ENCODE peak calls at places on chromosomes 4 and X, in nine cellular contexts. N is left ventricle myocardium inferior, U is fibroblast of mammary gland, E is brain microvascular endothelial cell, Z is psoas muscle, P is IMR-90, T is mucosa of descending colon, H is choroid plexus epithelial cell, B is lower lobe of right lung. A is an unnamed sample.

GRCh38 chr4:3677671-3678070 is 88.5 kb upstream of the ADRA2C start:
- DNase-seq in E (no peak), T (peak), H (no peak), U (no peak), Z (no peak), P (no peak), B (peak), N (no peak), A (no peak)

GRCh38 chr4:136644279-136644678 is 888.0 kb downstream of the PCDH18 start:
- DNase-seq in U (no peak), H (no peak), B (no peak), Z (no peak), P (no peak), N (no peak), E (no peak), T (no peak), A (no peak)

GRCh38 chrX:17032351-17032750 is 85.9 kb downstream of the REPS2 start:
- DNase-seq in P (no peak), Z (no peak), B (no peak), E (peak), H (peak), N (no peak), T (no peak), U (peak), A (peak)

GRCh38 chrX:130716822-130717405 is 186.1 kb downstream of the ENOX2 start:
- DNase-seq in N (no peak), P (no peak), E (no peak), H (no peak), Z (no peak), B (no peak), U (no peak), T (no peak), A (no peak)

GRCh38 chrX:119041175-119041574 is 31.6 kb upstream of the CT47C1 start:
- DNase-seq in N (peak), B (no peak), Z (peak), H (peak), U (peak), T (no peak), P (peak), E (peak), A (peak)

GRCh38 chrX:57677132-57677858 is 2.8 kb downstream of the NLRP2B start:
- DNase-seq in P (no peak), H (peak), U (no peak), T (no peak), B (no peak), Z (no peak), N (no peak), E (no peak), A (no peak)

GRCh38 chrX:141903400-141904155 is at the start of gene MAGEC1:
- DNase-seq in T (no peak), B (no peak), E (no peak), P (no peak), Z (no peak), U (no peak), N (no peak), H (no peak), A (no peak)

GRCh38 chrX:22165732-22166457 is 106.8 kb upstream of the CBLL2 start:
- DNase-seq in Z (no peak), H (peak), B (no peak), T (no peak), P (peak), N (no peak), E (peak), U (peak), A (peak)

GRCh38 chr4:173288698-173289350 is 45.3 kb downstream of the HMGB2 start:
- DNase-seq in B (no peak), T (no peak), P (no peak), U (no peak), E (no peak), H (no peak), Z (no peak), N (no peak), A (no peak)

GRCh38 chrX:103747199-103747598 is 29.4 kb upstream of the PLP1 start:
- DNase-seq in E (no peak), P (no peak), U (no peak), Z (no peak), N (no peak), T (no peak), H (no peak), B (no peak), A (no peak)

GRCh38 chr4:172042714-172043114 is 229.5 kb downstream of the GALNTL6 start:
- DNase-seq in H (peak), T (no peak), N (no peak), B (no peak), P (no peak), Z (no peak), U (peak), E (no peak), A (no peak)

GRCh38 chr4:93139118-93139517 is 689.4 kb upstream of the ATOH1 start:
- DNase-seq in N (no peak), U (no peak), E (no peak), B (no peak), H (no peak), Z (no peak), T (no peak), P (no peak), A (no peak)

GRCh38 chrX:19017271-19017670 is 33.4 kb upstream of the PHKA2 start:
- DNase-seq in H (peak), Z (peak), P (peak), U (peak), B (no peak), E (no peak), T (no peak), N (no peak), A (no peak)

GRCh38 chr4:173237152-173237551 is 68.5 kb downstream of the GALNT7 start:
- DNase-seq in N (no peak), Z (no peak), P (no peak), H (no peak), T (no peak), U (no peak), E (no peak), B (no peak), A (no peak)

GRCh38 chrX:103356897-103357296 is 591 bp downstream of the TCEAL9 start:
- DNase-seq in T (no peak), H (no peak), B (no peak), Z (no peak), E (no peak), U (no peak), N (peak), P (no peak), A (no peak)

GRCh38 chrX:110320588-110320987 is 2.7 kb upstream of the AMMECR1 start:
- DNase-seq in E (no peak), N (no peak), Z (no peak), U (no peak), T (no peak), P (no peak), B (no peak), H (no peak), A (no peak)

GRCh38 chrX:119062750-119063374 is 9.9 kb upstream of the CT47C1 start:
- DNase-seq in H (peak), U (peak), T (no peak), B (no peak), N (no peak), Z (no peak), P (peak), E (peak), A (peak)

GRCh38 chrX:40146471-40147398 is 49.0 kb upstream of the BCOR start:
- DNase-seq in Z (no peak), P (peak), N (no peak), E (no peak), H (peak), B (peak), T (no peak), U (no peak), A (no peak)

GRCh38 chrX:72280210-72280882 is 3.3 kb upstream of the RPS4X start:
- DNase-seq in Z (no peak), P (peak), E (no peak), H (no peak), U (peak), B (no peak), T (no peak), N (no peak), A (no peak)

GRCh38 chr4:6348408-6348807 is 78.8 kb downstream of the WFS1 start:
- DNase-seq in B (no peak), E (no peak), P (no peak), T (no peak), H (no peak), Z (no peak), N (no peak), U (no peak), A (no peak)
- TF ChIP-seq CTCF in B (no peak), E (no peak), P (no peak), T (no peak), H (no peak), Z (no peak), N (no peak), U (no peak), A (no peak)

GRCh38 chr4:150078996-150079581 is 844 bp downstream of the DCLK2 start:
- DNase-seq in Z (peak), T (peak), B (peak), H (peak), U (peak), E (peak), P (peak), N (peak), A (peak)

GRCh38 chr4:150080875-150081274 is 2.6 kb downstream of the DCLK2 start:
- DNase-seq in B (no peak), H (no peak), Z (no peak), U (no peak), N (no peak), T (no peak), P (peak), E (no peak), A (peak)

GRCh38 chr4:150082241-150082640 is 4.0 kb downstream of the DCLK2 start:
- DNase-seq in Z (no peak), B (no peak), H (no peak), N (no peak), E (no peak), P (no peak), T (no peak), U (no peak), A (no peak)

GRCh38 chr4:150078041-150078995 is at the start of gene DCLK2:
- DNase-seq in P (peak), B (peak), T (peak), H (peak), E (peak), Z (peak), U (peak), N (peak), A (peak)

GRCh38 chr4:150080335-150080734 is 2.1 kb downstream of the DCLK2 start:
- DNase-seq in U (peak), E (peak), H (peak), N (no peak), T (no peak), P (peak), B (no peak), Z (no peak), A (peak)
- H3K4me3 ChIP-seq in U (no peak), E (peak), H (no peak), N (peak), T (no peak), P (peak), B (no peak), Z (no peak), A (peak)

GRCh38 chr4:146243141-146243882 is 29.0 kb downstream of the REELD1 start:
- DNase-seq in E (peak), H (no peak), Z (no peak), U (peak), N (peak), T (no peak), P (peak), B (peak), A (no peak)
- TF ChIP-seq CTCF in E (peak), H (peak), Z (peak), U (no peak), N (peak), T (no peak), P (peak), B (peak), A (peak)

GRCh38 chr4:2066571-2067445 is 7.7 kb downstream of the NAT8L start:
- DNase-seq in N (no peak), E (no peak), Z (no peak), U (no peak), H (no peak), B (no peak), T (peak), P (no peak), A (no peak)

GRCh38 chr4:2066011-2066551 is 7.0 kb downstream of the NAT8L start:
- DNase-seq in H (no peak), Z (no peak), B (peak), N (no peak), U (no peak), E (no peak), P (no peak), T (peak), A (no peak)

GRCh38 chr4:2068198-2068470 is 9.0 kb downstream of the NAT8L start:
- DNase-seq in E (no peak), T (no peak), P (no peak), B (no peak), Z (no peak), N (no peak), H (no peak), U (no peak), A (no peak)

GRCh38 chr4:2068566-2068965 is 9.4 kb downstream of the NAT8L start:
- DNase-seq in U (no peak), H (no peak), P (no peak), E (no peak), T (peak), Z (no peak), N (no peak), B (no peak), A (no peak)

GRCh38 chr4:2067446-2068197 is 8.5 kb downstream of the NAT8L start:
- DNase-seq in T (peak), N (no peak), E (no peak), Z (no peak), H (no peak), U (no peak), P (no peak), B (peak), A (no peak)
- H3K4me3 ChIP-seq in T (no peak), N (no peak), E (no peak), Z (no peak), H (no peak), U (no peak), P (no peak), B (no peak), A (no peak)

GRCh38 chr4:6619466-6620255 is 20.8 kb upstream of the MRFAP1 start:
- DNase-seq in U (no peak), N (no peak), B (no peak), Z (no peak), P (no peak), E (no peak), H (no peak), T (peak), A (no peak)
- TF ChIP-seq CTCF in U (no peak), N (no peak), B (no peak), Z (no peak), P (no peak), E (no peak), H (no peak), T (no peak), A (no peak)

GRCh38 chr4:158172558-158173258 is at the start of gene GASK1B:
- DNase-seq in P (peak), N (no peak), T (no peak), Z (no peak), E (peak), H (peak), B (no peak), U (peak), A (peak)
- H3K4me3 ChIP-seq in P (peak), N (peak), T (no peak), Z (peak), E (peak), H (peak), B (peak), U (peak), A (peak)

DNA sequence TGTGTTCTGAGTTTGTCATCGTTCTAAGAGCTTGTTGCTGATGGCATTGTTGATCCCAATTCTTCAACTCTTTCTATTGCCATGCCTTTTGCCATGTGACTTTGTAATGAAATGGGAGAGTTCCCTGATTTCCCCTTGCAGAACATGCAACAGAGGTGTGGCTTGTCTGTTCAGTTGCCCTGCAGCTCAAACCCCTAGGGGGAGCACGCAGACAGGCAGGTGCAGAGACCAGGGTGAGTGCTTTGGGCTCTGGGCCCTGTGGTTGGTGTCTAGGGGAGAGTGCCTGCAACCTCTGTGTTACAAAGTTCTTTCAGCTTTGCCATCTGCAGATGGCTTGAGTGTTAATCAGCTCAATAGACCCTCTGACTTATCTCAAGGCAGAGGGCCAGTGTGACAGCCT is 332.7 kb downstream of the MID1IP1 start:
- DNase-seq in B (no peak), U (no peak), E (no peak), H (no peak), T (peak), N (no peak), Z (no peak), P (no peak), A (no peak)
- TF ChIP-seq CTCF in B (no peak), U (no peak), E (peak), H (peak), T (peak), N (peak), Z (no peak), P (no peak), A (no peak)

GRCh38 chr4:56655627-56656345 is 25.3 kb downstream of the HOPX start:
- DNase-seq in H (no peak), E (no peak), N (peak), P (no peak), T (peak), Z (peak), U (no peak), B (no peak), A (no peak)

GRCh38 chr4:56656346-56656643 is 24.8 kb downstream of the HOPX start:
- DNase-seq in Z (peak), E (no peak), T (peak), N (peak), P (no peak), U (no peak), B (no peak), H (no peak), A (no peak)

GRCh38 chr4:56654238-56654632 is 26.9 kb downstream of the HOPX start:
- DNase-seq in Z (no peak), N (no peak), H (peak), B (no peak), E (no peak), P (no peak), T (no peak), U (no peak), A (no peak)

GRCh38 chr4:56653461-56654237 is 27.4 kb downstream of the HOPX start:
- DNase-seq in B (no peak), P (no peak), T (no peak), E (no peak), N (no peak), U (no peak), Z (no peak), H (no peak), A (no peak)

GRCh38 chr4:56655209-56655626 is 25.9 kb downstream of the HOPX start:
- DNase-seq in Z (peak), N (peak), H (no peak), P (peak), T (peak), B (no peak), E (no peak), U (peak), A (peak)
- H3K4me3 ChIP-seq in Z (peak), N (peak), H (peak), P (peak), T (no peak), B (peak), E (peak), U (peak), A (peak)

GRCh38 chrX:38304010-38304409 is 23.3 kb downstream of the RPGR start:
- DNase-seq in E (no peak), U (peak), H (peak), T (no peak), N (no peak), B (no peak), P (peak), Z (no peak), A (peak)
- TF ChIP-seq CTCF in E (peak), U (peak), H (peak), T (no peak), N (peak), B (no peak), P (peak), Z (no peak), A (peak)

A was measured in astrocyte of the spinal cord.